ENCODE peak calls at places on chromosomes 12 and 14, in eight cellular contexts. I is hepatocyte; Q is astrocyte; K is aorta; W is neuronal stem cell; G is CD8-positive, alpha-beta memory T cell; J is upper lobe of right lung; R is cardiac muscle cell. V is an unnamed sample. For H3K9me3, the result is how much of the 10 kb centered on the place peaks cover.

GRCh38 chr12:124080649-124081048 is 107.6 kb downstream of the ZNF664 start:
- DNase-seq in I (no peak), Q (no peak), K (no peak), W (no peak), G (no peak), J (no peak), R (no peak), V (no peak)

GRCh38 chr14:86450075-86450474 is 920.1 kb downstream of the FLRT2 start:
- DNase-seq in I (peak), Q (no peak), K (no peak), W (no peak), G (no peak), J (no peak), R (no peak), V (no peak)

GRCh38 chr14:93064411-93065271 is 51.1 kb downstream of the ITPK1 start:
- DNase-seq in I (no peak), Q (peak), K (no peak), W (no peak), G (no peak), J (no peak), R (no peak), V (no peak)

GRCh38 chr12:27542628-27543027 is 18.6 kb downstream of the PPFIBP1 start:
- DNase-seq in I (peak), Q (peak), K (no peak), W (no peak), G (no peak), J (no peak), R (peak), V (no peak)

GRCh38 chr14:101963611-101964296 is 619 bp upstream of the DYNC1H1 start:
- DNase-seq in I (no peak), Q (no peak), K (no peak), W (no peak), G (no peak), J (no peak), R (no peak), V (no peak)

GRCh38 chr12:64976131-64976530 is 145.0 kb downstream of the WIF1 start:
- DNase-seq in I (no peak), Q (no peak), K (no peak), W (no peak), G (no peak), J (no peak), R (no peak), V (no peak)

GRCh38 chr14:43687866-43688265 is 819.2 kb downstream of the FSCB start:
- DNase-seq in I (peak), Q (peak), K (no peak), W (no peak), G (no peak), J (no peak), R (peak), V (no peak)

GRCh38 chr14:53151867-53152626 is 1.1 kb downstream of the DDHD1 start:
- DNase-seq in I (peak), Q (peak), K (peak), W (peak), G (peak), J (peak), R (peak), V (peak)

GRCh38 chr12:6767592-6768384 is 1.6 kb downstream of the PTMS start:
- DNase-seq in I (peak), Q (no peak), K (no peak), W (no peak), G (no peak), J (no peak), R (peak), V (no peak)
- H3K4me3 ChIP-seq in I (peak), Q (peak), K (peak), W (peak), G (no peak), J (peak), R (peak), V (no peak)

DNA sequence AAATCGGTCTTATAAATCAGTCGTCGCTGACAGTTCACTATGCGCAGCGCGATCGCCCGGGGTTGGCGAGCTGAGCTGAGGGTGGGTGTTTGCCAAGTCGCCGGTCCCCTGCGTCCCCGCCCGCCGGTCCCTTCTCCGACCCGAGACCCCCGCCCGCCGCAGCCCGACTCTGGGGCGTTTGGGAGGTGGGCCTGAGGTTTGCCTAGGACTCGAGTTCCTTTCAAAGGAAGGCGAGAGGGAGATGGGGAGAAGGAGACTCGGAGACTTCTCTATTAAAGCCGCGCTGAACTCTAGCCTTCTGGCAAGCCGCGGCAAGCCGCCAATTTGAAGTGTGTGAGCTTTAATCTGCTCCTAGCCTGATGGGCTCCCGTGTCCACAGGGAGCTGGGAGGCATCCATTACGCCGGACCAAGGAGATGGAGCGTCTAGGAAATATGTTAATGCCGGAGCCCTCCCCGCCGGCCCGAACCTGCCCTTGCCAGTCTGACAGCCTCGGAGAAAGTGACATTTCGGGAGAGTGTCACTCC is 392.8 kb downstream of the NOVA1 start:
- DNase-seq in I (peak), Q (no peak), K (peak), W (peak), G (no peak), J (no peak), R (peak), V (no peak)
- H3K27ac ChIP-seq in I (no peak), Q (no peak), K (no peak), W (no peak), G (no peak), J (no peak), R (no peak), V (no peak)

GRCh38 chr14:105857816-105858675 is 331.7 kb downstream of the TMEM121 start:
- DNase-seq in I (no peak), Q (no peak), K (peak), W (no peak), G (peak), J (peak), R (no peak), V (peak)

GRCh38 chr14:105858676-105859025 is 332.3 kb downstream of the TMEM121 start:
- DNase-seq in I (no peak), Q (no peak), K (peak), W (no peak), G (no peak), J (peak), R (no peak), V (no peak)

GRCh38 chr14:105855893-105856675 is 329.7 kb downstream of the TMEM121 start:
- DNase-seq in I (no peak), Q (no peak), K (peak), W (no peak), G (no peak), J (peak), R (no peak), V (no peak)

GRCh38 chr14:105856676-105857222 is 330.4 kb downstream of the TMEM121 start:
- DNase-seq in I (no peak), Q (no peak), K (no peak), W (no peak), G (no peak), J (no peak), R (no peak), V (no peak)

DNA sequence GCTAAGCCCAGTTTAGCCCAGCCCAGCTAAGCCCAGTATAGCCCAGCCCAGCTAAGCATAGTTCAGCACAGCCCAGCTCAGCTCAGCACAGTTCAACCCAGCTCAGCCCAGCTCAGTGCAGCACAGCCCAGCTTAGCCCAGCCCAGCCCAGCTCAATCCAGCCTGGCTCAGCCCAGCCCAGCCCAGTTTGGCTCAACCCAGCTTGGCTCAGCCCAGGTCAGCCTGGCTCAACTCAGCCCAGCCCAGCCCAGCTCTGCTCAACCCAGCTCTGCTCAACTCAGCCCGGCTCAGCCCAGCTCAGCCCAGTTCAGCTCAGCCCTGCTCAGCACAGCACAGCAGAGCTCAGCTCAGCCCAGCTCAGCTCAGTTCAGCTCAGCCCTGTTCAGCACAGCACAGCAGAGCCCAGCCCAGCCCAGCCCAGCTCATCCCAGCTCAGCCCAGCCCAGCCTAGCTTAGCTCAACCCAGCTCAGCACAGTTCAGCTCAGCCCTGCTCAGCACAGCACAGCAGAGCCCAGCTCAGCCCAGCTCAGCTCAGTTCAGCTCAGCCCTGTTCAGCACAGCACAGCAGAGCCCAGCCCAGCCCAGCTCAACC is 330.9 kb downstream of the TMEM121 start:
- DNase-seq in I (no peak), Q (no peak), K (peak), W (no peak), G (peak), J (peak), R (no peak), V (peak)
- H3K9me3 ChIP-seq in I (under half), Q (under half), K (under half), W (under half), G (under half), J (under half), R (under half), V (under half)

DNA sequence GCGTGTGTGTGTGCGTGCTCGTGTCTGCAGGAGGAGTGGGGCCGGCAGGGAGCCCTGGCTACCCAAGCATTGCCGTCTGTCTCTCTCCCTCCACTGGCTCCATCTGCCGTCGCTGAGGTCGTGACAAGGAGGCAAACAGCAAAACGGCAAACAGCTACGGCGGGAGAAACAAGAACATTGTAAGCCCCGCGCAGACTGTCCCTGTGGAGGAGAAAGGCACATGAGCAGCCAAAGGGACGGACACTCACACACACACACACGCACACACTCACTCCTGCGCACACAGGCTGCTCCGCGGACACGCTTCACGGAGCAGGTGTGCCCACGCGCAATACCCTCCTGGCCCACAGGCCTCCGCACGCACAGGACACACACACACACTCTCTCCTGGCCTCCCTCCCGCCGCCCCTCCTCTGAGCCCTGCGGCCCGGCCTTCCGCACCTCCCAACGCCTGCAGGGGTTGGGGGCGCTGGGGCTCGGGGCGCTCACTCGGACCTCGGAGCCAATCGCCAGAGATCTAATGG is 905 bp downstream of the CISTR start:
- DNase-seq in I (peak), Q (peak), K (no peak), W (no peak), G (no peak), J (peak), R (no peak), V (no peak)
- H3K4me3 ChIP-seq in I (peak), Q (peak), K (peak), W (peak), G (peak), J (peak), R (peak), V (peak)

DNA sequence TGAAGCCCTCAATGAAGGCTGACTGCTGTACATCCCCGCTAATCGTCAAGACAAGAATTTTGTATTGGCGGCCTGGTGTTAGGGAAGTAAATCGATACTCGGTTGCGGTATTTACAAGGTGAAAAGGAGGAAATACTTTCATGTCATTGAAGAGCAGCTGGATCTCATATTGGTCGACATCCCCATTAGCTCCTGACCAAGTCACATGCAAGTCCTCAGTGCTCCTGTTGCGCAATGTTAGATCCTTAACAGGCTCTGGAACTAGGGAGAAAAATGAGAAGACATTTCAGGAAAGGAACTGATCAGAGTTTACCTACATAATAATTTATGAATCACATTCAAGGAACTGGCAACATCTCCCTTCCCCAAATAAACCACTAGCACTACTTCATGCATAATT is 66.2 kb downstream of the PTPRB start:
- DNase-seq in I (no peak), Q (no peak), K (no peak), W (no peak), G (no peak), J (no peak), R (no peak), V (no peak)
- H3K27ac ChIP-seq in I (no peak), Q (no peak), K (no peak), W (no peak), G (no peak), J (no peak), R (no peak), V (no peak)

GRCh38 chr12:46258129-46258528 is 10.7 kb downstream of the SLC38A1 start:
- DNase-seq in I (no peak), Q (no peak), K (no peak), W (no peak), G (no peak), J (no peak), R (no peak), V (no peak)
- H3K9me3 ChIP-seq in I (under half), Q (under half), K (under half), W (under half), G (under half), J (under half), R (under half), V (under half)

DNA sequence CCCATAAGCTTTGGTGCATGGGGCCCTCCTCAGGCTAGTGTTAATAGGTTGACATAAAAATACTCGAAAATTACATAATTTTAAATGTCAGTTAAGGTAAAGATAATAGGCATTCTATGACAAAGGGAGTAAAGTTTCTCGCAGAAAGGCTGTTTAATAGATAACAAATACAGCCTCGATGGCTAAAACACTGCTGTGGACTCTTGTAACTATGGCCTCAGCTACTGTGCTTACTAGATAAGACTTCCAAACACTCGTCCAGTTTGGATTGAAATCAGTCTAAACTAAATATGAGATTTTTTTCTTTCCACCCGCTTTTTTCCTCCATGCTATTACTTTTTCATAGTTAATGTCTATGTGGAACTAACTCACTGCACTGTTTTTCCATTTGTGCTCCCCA is 23.1 kb upstream of the MGST1 start:
- DNase-seq in I (peak), Q (no peak), K (no peak), W (no peak), G (no peak), J (no peak), R (no peak), V (no peak)
- H3K4me3 ChIP-seq in I (no peak), Q (no peak), K (no peak), W (no peak), G (no peak), J (no peak), R (no peak), V (no peak)

V was measured in CD4-positive, alpha-beta memory T cell.